ENCODE peak calls at places on chromosomes 11 and 22, in five cellular contexts. M is H9, L is H1, J is trophoblast cell, R is mesenchymal stem cell. H is an unnamed sample.

GRCh38 chr11:58286249-58286648 is 18.2 kb upstream of the OR10W1 start:
- DNase-seq in M (peak), L (no peak), J (peak), R (peak), H (peak)

GRCh38 chr11:42974510-42974909 is 337.3 kb upstream of the API5 start:
- DNase-seq in M (peak), L (peak), J (no peak), R (no peak), H (no peak)

GRCh38 chr22:17961443-17961729 is 63.0 kb downstream of the MICAL3 start:
- DNase-seq in M (no peak), L (no peak), J (no peak), R (no peak), H (no peak)

GRCh38 chr11:22792497-22792896 is 37.1 kb downstream of the SVIP start:
- DNase-seq in M (no peak), L (no peak), J (no peak), R (peak), H (no peak)

GRCh38 chr11:1919428-1920127 is at the start of gene TNNT3:
- DNase-seq in M (no peak), L (no peak), J (no peak), R (no peak), H (no peak)

GRCh38 chr22:20641919-20642579 is 131.9 kb upstream of the SERPIND1 start:
- DNase-seq in M (no peak), L (no peak), J (no peak), R (no peak), H (no peak)

GRCh38 chr22:44185237-44186120 is 4.8 kb downstream of the PARVG start:
- DNase-seq in M (no peak), L (no peak), J (no peak), R (no peak), H (no peak)

GRCh38 chr11:115141715-115142114 is 362.5 kb downstream of the CADM1 start:
- DNase-seq in M (no peak), L (no peak), J (no peak), R (no peak), H (no peak)

GRCh38 chr11:23732026-23732425 is 764.8 kb upstream of the LUZP2 start:
- DNase-seq in M (no peak), L (no peak), J (no peak), R (peak), H (no peak)

GRCh38 chr11:95119361-95120060 is 29.9 kb downstream of the ENDOD1 start:
- DNase-seq in M (no peak), L (no peak), J (no peak), R (no peak), H (no peak)

GRCh38 chr22:42758929-42759629 is 38.4 kb upstream of the A4GALT start:
- DNase-seq in M (no peak), L (no peak), J (no peak), R (peak), H (no peak)
- H2AK5ac ChIP-seq in M (no peak), L (no peak), J (no peak), R (no peak), H (peak)

GRCh38 chr11:97833412-97833811 is 1187.3 kb upstream of the CNTN5 start:
- DNase-seq in M (no peak), L (no peak), J (no peak), R (no peak), H (no peak)
- H2BK12ac ChIP-seq in M (no peak), L (no peak), J (no peak), R (no peak), H (no peak)

GRCh38 chr11:69293819-69294505 is at the start of gene MYEOV:
- DNase-seq in M (peak), L (peak), J (peak), R (peak), H (no peak)
- H2AK5ac ChIP-seq in M (no peak), L (peak), J (no peak), R (no peak), H (peak)

DNA sequence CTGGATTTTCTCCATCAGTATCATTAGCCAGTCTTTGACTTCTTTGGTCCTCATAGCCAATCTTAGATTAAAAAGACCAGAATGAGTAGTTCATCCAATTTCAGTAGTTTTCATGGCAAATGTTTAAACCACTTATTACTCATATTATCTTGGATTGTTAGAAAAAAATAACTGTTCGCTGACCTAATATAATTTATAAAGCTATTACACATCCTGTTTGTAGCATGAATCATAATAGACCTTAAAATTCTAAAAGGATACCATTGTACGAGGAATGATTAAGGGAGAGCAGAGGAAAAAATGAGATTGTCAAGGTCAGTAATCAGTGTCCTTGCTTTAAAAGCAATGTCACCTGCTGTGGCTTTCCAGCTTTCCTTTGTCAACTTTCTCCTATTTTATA is 371.2 kb downstream of the NELL1 start:
- DNase-seq in M (no peak), L (no peak), J (no peak), R (no peak), H (no peak)
- H2BK12ac ChIP-seq in M (no peak), L (no peak), J (no peak), R (no peak), H (no peak)

DNA sequence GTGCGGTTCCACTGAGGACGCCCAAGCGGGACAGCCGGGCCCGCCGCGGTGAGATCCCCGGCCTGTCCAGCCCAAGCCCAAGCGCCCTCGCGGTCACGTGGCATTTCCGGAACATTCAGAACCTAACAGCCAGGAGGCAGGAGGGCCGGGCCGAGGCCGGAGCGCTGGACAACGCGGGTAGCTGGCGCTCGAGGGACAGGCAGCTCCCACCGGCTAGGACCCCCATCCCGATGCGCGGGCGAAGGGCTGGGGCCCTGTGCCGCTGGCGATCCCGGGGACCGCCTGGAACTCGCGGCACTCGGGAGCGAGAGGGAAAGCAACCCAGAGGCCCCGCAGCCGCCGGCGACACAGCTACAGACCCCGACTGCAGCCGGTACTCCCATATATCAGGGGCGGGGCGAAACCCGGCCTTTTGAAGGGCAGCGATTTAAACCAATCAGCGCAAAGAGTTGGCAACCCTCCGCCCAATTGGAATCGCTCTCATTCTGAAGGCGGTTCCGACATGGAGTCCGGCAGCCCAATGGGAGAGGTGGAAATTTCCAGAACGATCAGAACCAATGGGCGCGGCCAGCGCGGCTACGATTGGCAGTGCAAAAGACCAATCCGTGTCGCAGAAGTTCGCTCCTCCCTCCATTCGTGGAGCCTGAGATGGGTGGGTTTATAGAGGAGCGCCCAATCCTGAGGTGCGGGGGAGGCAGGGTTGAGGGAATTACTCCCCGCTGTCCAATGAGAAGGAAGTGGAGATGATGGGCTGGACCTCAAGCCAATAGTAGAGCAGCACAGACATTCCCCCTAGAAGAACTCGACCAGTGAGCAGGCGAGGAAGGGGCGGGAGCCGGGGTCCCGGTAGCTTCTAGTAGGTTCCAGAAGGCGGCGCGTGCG is at the start of gene STIP1:
- DNase-seq in M (peak), L (peak), J (peak), R (peak), H (peak)
- H2AK5ac ChIP-seq in M (no peak), L (no peak), J (peak), R (peak), H (peak)

GRCh38 chr22:23236440-23237139 is 56.3 kb downstream of the BCR start:
- DNase-seq in M (no peak), L (no peak), J (no peak), R (no peak), H (no peak)
- H2BK12ac ChIP-seq in M (no peak), L (peak), J (no peak), R (no peak), H (no peak)

GRCh38 chr11:795638-796564 is 2.2 kb downstream of the SLC25A22 start:
- DNase-seq in M (no peak), L (no peak), J (no peak), R (peak), H (no peak)
- H2AK5ac ChIP-seq in M (no peak), L (no peak), J (no peak), R (no peak), H (peak)